ENCODE peak calls at places on chromosome 21, in seven cellular contexts. C, U, J, Z, K, S and A are unnamed samples.

GRCh38 chr21:46096596-46096981 is 1.3 kb upstream of the COL6A2 start:
- DNase-seq in C (no peak), U (no peak), J (no peak), Z (no peak), K (peak; percentile 39), S (no peak), A (no peak)

GRCh38 chr21:27649323-27649722 is 682.4 kb upstream of the ADAMTS5 start:
- DNase-seq in C (peak; percentile 94), U (no peak), J (peak; percentile 93), Z (no peak), K (no peak), S (no peak), A (no peak)

GRCh38 chr21:14080764-14081096 is 130.0 kb downstream of the LIPI start:
- DNase-seq in C (no peak), U (no peak), J (no peak), Z (no peak), K (peak; percentile 66), S (no peak), A (no peak)

GRCh38 chr21:38957575-38958340 is 152.0 kb downstream of the ETS2 start:
- DNase-seq in C (no peak), U (no peak), J (no peak), Z (no peak), K (no peak), S (no peak), A (no peak)

GRCh38 chr21:38488640-38489282 is 9.5 kb downstream of the ERG start:
- DNase-seq in C (no peak), U (no peak), J (no peak), Z (no peak), K (no peak), S (no peak), A (no peak)

GRCh38 chr21:16002872-16003466 is 273.2 kb downstream of the USP25 start:
- DNase-seq in C (peak; percentile 55), U (no peak), J (no peak), Z (no peak), K (no peak), S (no peak), A (no peak)

GRCh38 chr21:33261635-33262034 is 4.5 kb upstream of the IL10RB start:
- DNase-seq in C (peak; percentile 63), U (peak; percentile 24), J (no peak), Z (no peak), K (no peak), S (no peak), A (peak; percentile 70)

GRCh38 chr21:27721675-27722074 is 754.8 kb upstream of the ADAMTS5 start:
- DNase-seq in C (no peak), U (no peak), J (no peak), Z (no peak), K (no peak), S (no peak), A (no peak)

GRCh38 chr21:41642399-41642798 is 124.5 kb downstream of the RIPK4 start:
- DNase-seq in C (peak; percentile 56), U (no peak), J (peak; percentile 41), Z (no peak), K (no peak), S (no peak), A (no peak)

GRCh38 chr21:42834730-42835191 is 44.6 kb downstream of the WDR4 start:
- DNase-seq in C (no peak), U (no peak), J (no peak), Z (no peak), K (no peak), S (no peak), A (no peak)

GRCh38 chr21:44263221-44263671 is 1.5 kb upstream of the DNMT3L start:
- DNase-seq in C (no peak), U (no peak), J (no peak), Z (no peak), K (peak; percentile 86), S (peak; percentile 37), A (no peak)

GRCh38 chr21:31630062-31630711 is 29.3 kb upstream of the SOD1 start:
- DNase-seq in C (peak; percentile 98), U (no peak), J (peak; percentile 53), Z (no peak), K (no peak), S (no peak), A (no peak)

GRCh38 chr21:45460011-45460565 is 55.1 kb downstream of the COL18A1 start:
- DNase-seq in C (no peak), U (no peak), J (no peak), Z (no peak), K (no peak), S (no peak), A (no peak)

GRCh38 chr21:38804617-38805281 is 980 bp upstream of the ETS2 start:
- DNase-seq in C (peak; percentile 86), U (no peak), J (no peak), Z (no peak), K (peak; percentile 73), S (peak; percentile 74), A (no peak)

GRCh38 chr21:34612056-34612455 is 2.9 kb downstream of the RCAN1 start:
- DNase-seq in C (no peak), U (no peak), J (no peak), Z (no peak), K (no peak), S (no peak), A (no peak)

GRCh38 chr21:45414396-45415187 is 9.6 kb downstream of the COL18A1 start:
- DNase-seq in C (no peak), U (no peak), J (no peak), Z (no peak), K (no peak), S (no peak), A (no peak)

GRCh38 chr21:39373634-39374033 is 24.7 kb upstream of the HMGN1 start:
- DNase-seq in C (peak; percentile 66), U (no peak), J (no peak), Z (peak; percentile 67), K (no peak), S (peak; percentile 53), A (no peak)

GRCh38 chr21:8993943-8994639 is 1527.3 kb upstream of the TPTE start:
- DNase-seq in C (no peak), U (no peak), J (no peak), Z (no peak), K (no peak), S (no peak), A (no peak)

GRCh38 chr21:42630626-42631025 is 22.8 kb upstream of the PDE9A start:
- DNase-seq in C (no peak), U (no peak), J (no peak), Z (no peak), K (no peak), S (no peak), A (no peak)

GRCh38 chr21:14523234-14523633 is 22.9 kb downstream of the SAMSN1 start:
- DNase-seq in C (peak; percentile 1), U (peak; percentile 21), J (no peak), Z (no peak), K (no peak), S (no peak), A (peak; percentile 59)